ENCODE peak calls at places on chromosomes 2 and 18, in nine cellular contexts. P is ovary, Z is spleen, R is transverse colon, H is body of pancreas, W is sigmoid colon, G is IMR-90, J is esophagus squamous epithelium, B is upper lobe of left lung. A is an unnamed sample.
A peak's percentile ranks its signal among the peaks of the same experiment; 100 is the strongest.

GRCh38 chr2:203574824-203575223 is 39.7 kb upstream of the RAPH1 start:
- DNase-seq in P (no peak), Z (no peak), R (no peak), H (no peak), W (no peak), G (no peak), J (no peak), B (no peak), A (no peak)

GRCh38 chr2:200943527-200944120 is 19.8 kb downstream of the ORC2 start:
- DNase-seq in P (no peak), Z (no peak), R (no peak), H (no peak), W (no peak), G (no peak), J (no peak), B (no peak), A (no peak)

GRCh38 chr2:176088048-176088936 is 4.2 kb upstream of the HOXD13 start:
- DNase-seq in P (no peak), Z (no peak), R (peak; percentile 59), H (peak; percentile 54), W (no peak), G (peak; percentile 23), J (no peak), B (peak; percentile 91), A (peak; percentile 54)

GRCh38 chr2:149399934-149400615 is 69.7 kb downstream of the LYPD6 start:
- DNase-seq in P (no peak), Z (no peak), R (no peak), H (no peak), W (no peak), G (no peak), J (no peak), B (no peak), A (no peak)

GRCh38 chr2:218077464-218078216 is 8.6 kb downstream of the RUFY4 start:
- DNase-seq in P (no peak), Z (no peak), R (no peak), H (no peak), W (no peak), G (no peak), J (no peak), B (no peak), A (no peak)

GRCh38 chr2:232889876-232890401 is 19.9 kb downstream of the SNORC start:
- DNase-seq in P (no peak), Z (no peak), R (no peak), H (no peak), W (no peak), G (no peak), J (no peak), B (no peak), A (peak; percentile 4)

GRCh38 chr2:222448806-222449205 is 24.5 kb downstream of the SGPP2 start:
- DNase-seq in P (peak; percentile 67), Z (no peak), R (peak; percentile 15), H (no peak), W (peak; percentile 81), G (peak; percentile 44), J (no peak), B (no peak), A (no peak)

GRCh38 chr2:142286618-142287017 is 155.8 kb upstream of the LRP1B start:
- DNase-seq in P (no peak), Z (no peak), R (no peak), H (no peak), W (no peak), G (no peak), J (no peak), B (no peak), A (no peak)

GRCh38 chr18:10304853-10305252 is 149.6 kb upstream of the APCDD1 start:
- DNase-seq in P (no peak), Z (no peak), R (no peak), H (no peak), W (no peak), G (peak; percentile 79), J (no peak), B (no peak), A (no peak)

GRCh38 chr2:120536141-120536540 is 190.2 kb downstream of the INHBB start:
- DNase-seq in P (no peak), Z (no peak), R (no peak), H (peak; percentile 76), W (peak; percentile 37), G (no peak), J (no peak), B (no peak), A (no peak)

GRCh38 chr2:8229546-8229986 is 452.3 kb upstream of the ID2 start:
- DNase-seq in P (peak; percentile 80), Z (peak; percentile 84), R (peak; percentile 41), H (peak; percentile 22), W (peak; percentile 88), G (peak; percentile 84), J (peak; percentile 5), B (no peak), A (peak; percentile 42)

GRCh38 chr2:209321076-209321475 is 102.8 kb upstream of the MAP2 start:
- DNase-seq in P (no peak), Z (no peak), R (no peak), H (no peak), W (no peak), G (peak; percentile 41), J (no peak), B (no peak), A (no peak)

GRCh38 chr18:68417826-68418225 is 297.1 kb downstream of the TMX3 start:
- DNase-seq in P (no peak), Z (no peak), R (no peak), H (no peak), W (no peak), G (peak; percentile 51), J (no peak), B (no peak), A (no peak)

GRCh38 chr18:44245026-44245425 is 435.7 kb upstream of the SETBP1 start:
- DNase-seq in P (no peak), Z (no peak), R (no peak), H (no peak), W (no peak), G (no peak), J (no peak), B (no peak), A (no peak)

GRCh38 chr2:236193026-236193425 is 24.8 kb upstream of the GBX2 start:
- DNase-seq in P (no peak), Z (no peak), R (no peak), H (no peak), W (peak; percentile 29), G (no peak), J (no peak), B (no peak), A (no peak)
- TF ChIP-seq CTCF in P (no peak), Z (no peak), R (no peak), H (no peak), W (no peak), G (no peak), J (no peak), B (no peak), A (no peak)

GRCh38 chr18:34224423-34225217 is at the start of gene NOL4:
- DNase-seq in P (no peak), Z (peak; percentile 74), R (peak; percentile 60), H (peak; percentile 53), W (peak; percentile 67), G (no peak), J (no peak), B (peak; percentile 85), A (peak; percentile 45)
- H3K27me3 ChIP-seq in P (no peaks in the 10 kb centered on the region), Z (peaks cover 25% of the 10 kb centered on the region), R (peaks cover 77% of the 10 kb centered on the region), H (peaks cover 20% of the 10 kb centered on the region), W (peaks cover 5% of the 10 kb centered on the region), G (peaks cover 36% of the 10 kb centered on the region), J (peaks cover 5% of the 10 kb centered on the region), B (peaks cover 20% of the 10 kb centered on the region), A (peaks cover 74% of the 10 kb centered on the region)

DNA sequence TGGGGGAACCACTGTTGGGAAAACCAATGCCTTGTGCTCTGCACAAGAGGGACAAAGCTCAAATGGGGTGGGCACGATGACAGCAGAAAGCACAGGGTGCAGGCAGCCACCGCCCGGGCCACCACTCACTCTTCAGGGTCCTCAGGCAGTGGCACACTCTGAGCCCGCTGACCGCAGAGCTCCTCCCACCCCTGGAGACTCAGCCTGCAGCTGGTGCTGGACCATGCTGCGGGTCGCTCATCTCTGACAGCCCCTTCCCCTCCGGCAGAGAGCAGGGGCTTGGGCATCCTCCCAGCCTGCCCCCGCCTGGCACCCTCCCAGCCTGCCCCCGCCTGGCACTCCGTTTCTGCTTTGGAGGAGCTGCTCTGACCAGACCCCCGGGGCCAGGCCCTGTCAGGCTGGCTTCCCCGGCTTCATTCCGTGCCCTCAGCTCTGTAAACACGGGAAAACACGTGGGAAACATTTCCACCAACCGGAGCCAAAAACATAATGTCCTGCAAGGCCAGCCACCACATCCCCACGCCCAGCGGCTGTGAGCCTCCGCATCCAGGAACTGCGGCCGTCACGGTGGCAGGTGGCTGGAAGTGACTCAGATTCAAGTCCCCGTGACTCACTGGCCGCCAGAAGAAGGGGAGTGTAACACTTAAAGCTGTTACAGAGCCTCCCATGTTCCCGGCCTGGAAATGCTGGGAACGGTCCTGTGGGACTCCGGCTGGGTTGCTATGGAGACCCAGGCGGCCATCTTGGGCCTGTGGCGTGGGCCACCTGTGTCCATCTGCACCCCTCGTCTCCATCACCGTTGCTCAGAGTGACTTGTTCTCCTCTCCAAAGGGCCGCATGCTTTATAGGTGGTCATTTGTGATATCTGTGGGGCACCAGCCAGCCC is 6.8 kb upstream of the SNED1 start:
- DNase-seq in P (peak; percentile 80), Z (peak; percentile 89), R (peak; percentile 77), H (peak; percentile 71), W (peak; percentile 96), G (peak; percentile 97), J (peak; percentile 48), B (peak; percentile 90), A (peak; percentile 90)
- TF ChIP-seq POLR2A in P (no peak), Z (peak; percentile 23), R (no peak), H (no peak), W (no peak), G (no peak), J (no peak), B (no peak), A (no peak)

GRCh38 chr2:1658394-1659151 is 85.7 kb downstream of the PXDN start:
- DNase-seq in P (no peak), Z (peak; percentile 69), R (peak; percentile 6), H (no peak), W (peak; percentile 60), G (no peak), J (no peak), B (no peak), A (no peak)
- TF ChIP-seq CTCF in P (no peak), Z (no peak), R (no peak), H (no peak), W (no peak), G (no peak), J (no peak), B (no peak), A (no peak)

GRCh38 chr2:3675687-3676086 is 17.7 kb downstream of the ALLC start:
- DNase-seq in P (no peak), Z (no peak), R (no peak), H (no peak), W (no peak), G (no peak), J (no peak), B (no peak), A (no peak)

GRCh38 chr2:3670941-3671340 is 12.9 kb downstream of the ALLC start:
- DNase-seq in P (no peak), Z (no peak), R (no peak), H (no peak), W (no peak), G (no peak), J (no peak), B (no peak), A (no peak)

GRCh38 chr2:3672861-3673670 is 15.1 kb downstream of the ALLC start:
- DNase-seq in P (no peak), Z (no peak), R (no peak), H (no peak), W (no peak), G (no peak), J (no peak), B (no peak), A (no peak)

GRCh38 chr2:3677436-3677835 is 19.4 kb downstream of the ALLC start:
- DNase-seq in P (no peak), Z (no peak), R (no peak), H (no peak), W (no peak), G (no peak), J (no peak), B (no peak), A (no peak)

GRCh38 chr2:3674446-3674845 is 16.4 kb downstream of the ALLC start:
- DNase-seq in P (no peak), Z (no peak), R (no peak), H (no peak), W (no peak), G (no peak), J (no peak), B (no peak), A (no peak)
- H3K27me3 ChIP-seq in P (no peaks in the 10 kb centered on the region), Z (no peaks in the 10 kb centered on the region), R (no peaks in the 10 kb centered on the region), H (no peaks in the 10 kb centered on the region), W (no peaks in the 10 kb centered on the region), G (peaks cover 8% of the 10 kb centered on the region), J (no peaks in the 10 kb centered on the region), B (no peaks in the 10 kb centered on the region), A (no peaks in the 10 kb centered on the region)